ENCODE peak calls at places on chromosomes 3 and 15, in four cellular contexts. E, F, C and V are unnamed samples. For H3K4me1, the result is how much of the 10 kb centered on the place peaks cover.

GRCh38 chr3:184262166-184262926 is 993 bp upstream of the CAMK2N2 start:
- DNase-seq in E (no peak), F (no peak), C (peak), V (peak)

GRCh38 chr15:100021653-100022052 is 288.4 kb upstream of the LYSMD4 start:
- DNase-seq in E (peak), F (no peak), C (no peak), V (no peak)

GRCh38 chr3:197305854-197306253 is 7.4 kb upstream of the DLG1 start:
- DNase-seq in E (no peak), F (no peak), C (no peak), V (no peak)

GRCh38 chr3:68972358-68972979 is 40.1 kb upstream of the TAFA4 start:
- DNase-seq in E (peak), F (peak), C (no peak), V (peak)

GRCh38 chr15:28094732-28095521 is 4.2 kb downstream of the OCA2 start:
- DNase-seq in E (no peak), F (peak), C (peak), V (peak)

GRCh38 chr3:119352235-119352634 is 58.1 kb downstream of the ARHGAP31 start:
- DNase-seq in E (no peak), F (no peak), C (no peak), V (no peak)

GRCh38 chr3:45666729-45667440 is 22.3 kb upstream of the SACM1L start:
- DNase-seq in E (no peak), F (no peak), C (no peak), V (peak)

GRCh38 chr3:186108106-186108940 is 566 bp downstream of the ETV5 start:
- DNase-seq in E (peak), F (no peak), C (peak), V (peak)

GRCh38 chr3:4797201-4797600 is 182.0 kb upstream of the BHLHE40 start:
- DNase-seq in E (no peak), F (no peak), C (no peak), V (no peak)

GRCh38 chr15:71252036-71252898 is 137.0 kb downstream of the THSD4 start:
- DNase-seq in E (no peak), F (no peak), C (no peak), V (no peak)

GRCh38 chr3:181610973-181611265 is 100.8 kb upstream of the SOX2 start:
- DNase-seq in E (no peak), F (no peak), C (no peak), V (no peak)

GRCh38 chr15:45521596-45522167 is 873 bp downstream of the SLC30A4 start:
- DNase-seq in E (no peak), F (peak), C (no peak), V (no peak)

GRCh38 chr3:152026033-152026556 is 152.7 kb downstream of the SUCNR1 start:
- DNase-seq in E (no peak), F (no peak), C (no peak), V (no peak)

GRCh38 chr3:64853456-64853855 is 165.7 kb upstream of the ADAMTS9 start:
- DNase-seq in E (no peak), F (no peak), C (no peak), V (no peak)

GRCh38 chr15:101521563-101521962 is 32.1 kb upstream of the PCSK6 start:
- DNase-seq in E (no peak), F (no peak), C (no peak), V (no peak)

GRCh38 chr3:134334901-134335280 is 39.4 kb downstream of the AMOTL2 start:
- DNase-seq in E (no peak), F (no peak), C (no peak), V (peak)

GRCh38 chr3:117624424-117624823 is 914.8 kb downstream of the TUSC7 start:
- DNase-seq in E (no peak), F (no peak), C (no peak), V (no peak)

GRCh38 chr15:89090791-89091666 is 2.8 kb downstream of the ABHD2 start:
- DNase-seq in E (no peak), F (peak), C (peak), V (peak)

GRCh38 chr3:120741320-120741719 is 996 bp downstream of the RABL3 start:
- DNase-seq in E (no peak), F (no peak), C (no peak), V (no peak)

GRCh38 chr3:154970796-154971195 is 109.3 kb upstream of the MME start:
- DNase-seq in E (no peak), F (no peak), C (no peak), V (no peak)

GRCh38 chr15:51861557-51862350 is 32.3 kb downstream of the TMOD3 start:
- DNase-seq in E (no peak), F (no peak), C (no peak), V (no peak)

GRCh38 chr15:68578960-68579935 is at the start of gene CORO2B:
- DNase-seq in E (peak), F (peak), C (peak), V (peak)

GRCh38 chr3:46393554-46394434 is 13.1 kb downstream of the CCR5AS start:
- DNase-seq in E (no peak), F (no peak), C (no peak), V (peak)

GRCh38 chr3:197528190-197528589 is 27.6 kb downstream of the BDH1 start:
- DNase-seq in E (no peak), F (no peak), C (no peak), V (no peak)

GRCh38 chr15:48395532-48396011 is 64.3 kb downstream of the DUT start:
- DNase-seq in E (no peak), F (no peak), C (no peak), V (peak)

GRCh38 chr3:169710619-169711018 is 47.1 kb upstream of the MECOM start:
- DNase-seq in E (no peak), F (no peak), C (no peak), V (no peak)

GRCh38 chr3:122021811-122022401 is at the start of gene ILDR1:
- DNase-seq in E (no peak), F (peak), C (peak), V (peak)

GRCh38 chr3:65749066-65749465 is 289.7 kb downstream of the MAGI1 start:
- DNase-seq in E (no peak), F (no peak), C (no peak), V (no peak)

GRCh38 chr3:47961815-47962606 is 54.2 kb downstream of the MAP4 start:
- DNase-seq in E (no peak), F (peak), C (no peak), V (no peak)

GRCh38 chr3:116770815-116771450 is 61.4 kb downstream of the TUSC7 start:
- DNase-seq in E (peak), F (peak), C (no peak), V (peak)

GRCh38 chr3:177679568-177680441 is 482.5 kb upstream of the TBL1XR1 start:
- DNase-seq in E (no peak), F (no peak), C (no peak), V (no peak)

GRCh38 chr3:15795563-15796308 is 2.0 kb downstream of the ANKRD28 start:
- DNase-seq in E (no peak), F (no peak), C (no peak), V (no peak)

GRCh38 chr15:70741107-70741511 is 22.2 kb downstream of the UACA start:
- DNase-seq in E (peak), F (peak), C (no peak), V (peak)

GRCh38 chr15:34520566-34520965 is 62.9 kb downstream of the GOLGA8B start:
- DNase-seq in E (no peak), F (no peak), C (peak), V (no peak)

GRCh38 chr15:32872606-32873291 is 154.9 kb downstream of the GREM1 start:
- DNase-seq in E (peak), F (no peak), C (peak), V (no peak)

GRCh38 chr3:111595239-111595638 is at the start of gene ZBED2:
- DNase-seq in E (no peak), F (no peak), C (no peak), V (peak)

GRCh38 chr3:135148431-135148830 is 353.4 kb downstream of the EPHB1 start:
- DNase-seq in E (no peak), F (peak), C (peak), V (no peak)

GRCh38 chr3:25458420-25458814 is 30.4 kb downstream of the RARB start:
- DNase-seq in E (no peak), F (no peak), C (no peak), V (no peak)

GRCh38 chr15:48856947-48857346 is 21.0 kb upstream of the EID1 start:
- DNase-seq in E (no peak), F (no peak), C (no peak), V (no peak)

GRCh38 chr3:13588221-13588701 is 39.3 kb downstream of the FBLN2 start:
- DNase-seq in E (no peak), F (no peak), C (no peak), V (no peak)

GRCh38 chr3:190018460-190018859 is 102.2 kb downstream of the P3H2 start:
- DNase-seq in E (no peak), F (no peak), C (no peak), V (no peak)

GRCh38 chr3:190019840-190020239 is 100.9 kb downstream of the P3H2 start:
- DNase-seq in E (no peak), F (no peak), C (no peak), V (no peak)

GRCh38 chr3:190016966-190017365 is 103.7 kb downstream of the P3H2 start:
- DNase-seq in E (no peak), F (no peak), C (no peak), V (no peak)

GRCh38 chr3:190019020-190019419 is 101.7 kb downstream of the P3H2 start:
- DNase-seq in E (no peak), F (no peak), C (no peak), V (no peak)

DNA sequence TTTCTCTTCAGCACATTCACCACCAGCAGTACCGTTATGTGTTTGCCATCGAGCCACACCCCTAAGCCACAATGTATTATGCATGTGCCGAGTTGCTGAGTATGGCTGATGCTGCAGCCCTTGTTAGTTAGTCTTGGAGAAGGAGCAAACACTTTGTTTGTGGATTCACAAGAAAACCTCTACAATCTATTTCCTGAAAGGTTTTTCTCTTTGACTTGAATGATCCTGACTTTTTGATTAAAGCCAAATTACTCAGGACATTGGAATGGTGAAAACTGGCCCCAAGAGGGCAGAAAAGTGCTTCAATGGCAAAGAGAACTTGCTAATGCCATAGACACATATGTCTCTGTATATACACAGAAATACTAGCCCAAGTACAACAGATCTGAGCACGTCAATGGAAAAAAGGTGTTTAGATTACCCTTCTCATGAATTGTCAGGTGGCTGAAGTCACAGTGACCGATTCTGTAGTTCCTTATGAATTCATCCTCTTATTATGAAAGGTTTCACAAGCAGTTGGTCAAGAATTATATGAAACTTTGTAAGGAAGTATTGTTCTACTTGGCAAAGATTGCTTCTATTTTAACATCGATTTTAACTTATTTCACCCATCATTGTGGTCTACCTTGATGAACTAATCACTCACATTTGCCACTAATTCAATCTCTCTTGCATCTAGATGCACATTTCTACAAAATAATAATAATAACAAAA is 103.0 kb downstream of the P3H2 start:
- DNase-seq in E (no peak), F (peak), C (no peak), V (peak)
- H3K4me1 ChIP-seq in E (under half), F (under half), C (under half), V (under half)

DNA sequence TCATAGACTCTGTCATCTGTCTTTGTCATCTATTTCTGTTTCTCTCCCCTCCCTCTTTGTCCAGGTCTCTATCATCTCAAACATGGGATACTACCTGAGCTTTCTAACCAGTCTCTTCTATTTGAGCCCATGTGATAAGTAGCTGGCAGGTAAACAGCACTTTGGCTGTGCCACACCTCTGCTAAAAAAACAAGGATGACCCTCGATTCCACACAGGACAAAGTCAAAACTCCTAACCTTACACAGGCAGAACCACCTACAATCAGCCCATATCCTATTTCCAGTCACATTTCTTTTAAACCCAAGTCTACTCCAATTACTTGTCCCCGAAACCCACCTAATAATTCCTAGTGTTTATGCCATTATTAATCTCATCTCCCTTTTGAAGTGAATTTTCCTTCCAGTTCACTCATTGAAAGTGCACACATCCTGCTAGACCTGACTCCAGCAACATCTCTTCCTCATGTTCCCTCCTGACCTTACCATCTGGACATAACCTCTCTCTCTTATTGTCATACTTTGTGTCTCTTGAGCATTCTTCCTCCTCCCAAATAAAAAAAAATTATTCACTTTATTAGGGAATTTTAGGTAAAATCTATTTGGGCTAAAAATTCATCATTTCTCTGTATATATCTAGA is 256.1 kb upstream of the ONECUT1 start:
- DNase-seq in E (no peak), F (no peak), C (no peak), V (no peak)
- H3K4me1 ChIP-seq in E (under half), F (under half), C (under half), V (under half)

GRCh38 chr3:71046791-71047190 is 536.7 kb downstream of the FOXP1 start:
- DNase-seq in E (no peak), F (no peak), C (no peak), V (no peak)

GRCh38 chr3:71050521-71051258 is 532.8 kb downstream of the FOXP1 start:
- DNase-seq in E (no peak), F (no peak), C (no peak), V (no peak)

GRCh38 chr3:71050133-71050520 is 533.4 kb downstream of the FOXP1 start:
- DNase-seq in E (no peak), F (no peak), C (no peak), V (no peak)

GRCh38 chr3:71047616-71048531 is 535.7 kb downstream of the FOXP1 start:
- DNase-seq in E (no peak), F (no peak), C (no peak), V (no peak)

DNA sequence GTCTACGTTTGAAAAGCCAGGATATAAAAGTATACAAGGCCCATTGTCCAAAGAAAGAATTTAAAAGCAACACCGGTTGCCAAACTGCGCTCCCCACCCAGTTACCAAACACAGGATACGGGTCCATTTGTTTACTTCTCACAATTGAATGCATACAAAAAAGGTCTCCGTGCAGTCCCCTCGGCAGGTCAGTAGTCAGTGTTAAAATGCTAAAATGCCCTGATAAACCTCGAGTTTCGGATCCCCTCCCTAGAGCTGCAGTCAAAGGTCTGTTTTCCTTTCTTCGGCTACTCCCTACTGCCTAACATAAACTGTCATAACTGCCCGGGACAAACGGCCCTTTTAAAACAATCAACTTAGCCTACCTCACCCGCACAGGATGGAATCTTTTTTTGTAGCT is 534.6 kb downstream of the FOXP1 start:
- DNase-seq in E (no peak), F (peak), C (no peak), V (no peak)
- H3K4me1 ChIP-seq in E (under half), F (under half), C (under half), V (under half)

DNA sequence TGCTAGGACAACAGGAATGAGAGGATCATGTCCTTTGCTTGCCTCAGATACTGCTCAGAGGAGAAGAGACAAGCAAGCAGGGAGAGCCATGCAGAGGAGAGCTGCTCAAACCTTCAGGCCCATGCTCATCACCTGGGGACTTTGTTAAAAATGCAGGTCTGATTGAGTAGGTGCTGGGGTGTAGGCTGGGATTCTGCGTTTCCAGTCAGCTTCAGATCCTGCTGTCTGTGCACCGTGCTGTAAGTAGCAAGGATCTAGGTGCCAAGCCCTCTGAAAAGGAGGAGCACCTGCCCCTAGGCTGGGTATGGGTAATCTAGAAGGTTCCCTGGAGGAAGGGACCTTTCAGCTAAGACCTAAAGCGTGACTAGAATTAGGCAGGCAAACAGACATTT is 7.3 kb downstream of the FLNB start:
- DNase-seq in E (no peak), F (no peak), C (no peak), V (no peak)
- H3K4me1 ChIP-seq in E (under half), F (under half), C (under half), V (half or more)

GRCh38 chr15:72944565-72944964 is 107.7 kb upstream of the NEO1 start:
- DNase-seq in E (no peak), F (no peak), C (no peak), V (no peak)
- H3K4me1 ChIP-seq in E (under half), F (under half), C (under half), V (under half)

DNA sequence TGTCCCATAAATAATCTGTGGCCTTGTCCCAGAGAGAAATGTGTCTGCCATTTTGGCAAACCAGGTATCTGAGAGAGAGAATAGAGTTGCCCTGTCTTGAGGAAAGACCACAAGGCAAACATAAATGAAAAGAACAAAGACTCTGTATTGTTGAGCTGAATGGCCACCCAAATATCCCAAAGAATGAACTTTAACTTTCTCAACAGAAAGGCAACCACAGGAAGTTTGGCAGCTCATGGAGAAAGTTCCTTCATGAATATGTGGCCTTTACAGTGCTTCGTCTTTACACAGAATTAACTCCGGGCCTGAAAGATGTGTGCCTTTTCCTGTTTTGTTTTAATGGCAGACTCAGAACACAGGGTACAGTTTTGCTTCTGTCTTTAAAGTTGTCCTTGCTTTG is 41.4 kb upstream of the THBS1 start:
- DNase-seq in E (no peak), F (no peak), C (no peak), V (no peak)
- H3K4me1 ChIP-seq in E (under half), F (under half), C (under half), V (under half)

GRCh38 chr15:75739791-75740190 is 27.1 kb upstream of the CSPG4 start:
- DNase-seq in E (no peak), F (no peak), C (peak), V (no peak)
- H3K4me1 ChIP-seq in E (under half), F (under half), C (under half), V (under half)

GRCh38 chr3:11570789-11571495 is 72.8 kb downstream of the VGLL4 start:
- DNase-seq in E (no peak), F (no peak), C (no peak), V (no peak)

GRCh38 chr3:11569156-11569741 is 74.5 kb downstream of the VGLL4 start:
- DNase-seq in E (peak), F (no peak), C (peak), V (no peak)

GRCh38 chr3:11568503-11569155 is 75.1 kb downstream of the VGLL4 start:
- DNase-seq in E (peak), F (no peak), C (peak), V (peak)

GRCh38 chr3:11567516-11568467 is 75.9 kb downstream of the VGLL4 start:
- DNase-seq in E (peak), F (no peak), C (peak), V (no peak)

GRCh38 chr3:11570251-11570650 is 73.5 kb downstream of the VGLL4 start:
- DNase-seq in E (peak), F (no peak), C (no peak), V (no peak)
- H3K4me1 ChIP-seq in E (under half), F (under half), C (under half), V (under half)

GRCh38 chr15:31265090-31265870 is 61.4 kb upstream of the KLF13 start:
- DNase-seq in E (peak), F (no peak), C (peak), V (no peak)

GRCh38 chr15:31262901-31263671 is 63.5 kb upstream of the KLF13 start:
- DNase-seq in E (peak), F (no peak), C (peak), V (peak)

GRCh38 chr15:31265871-31266711 is 60.5 kb upstream of the KLF13 start:
- DNase-seq in E (peak), F (peak), C (peak), V (no peak)

GRCh38 chr15:31263751-31264533 is 62.7 kb upstream of the KLF13 start:
- DNase-seq in E (peak), F (peak), C (peak), V (peak)

GRCh38 chr15:31264534-31265089 is 62.0 kb upstream of the KLF13 start:
- DNase-seq in E (no peak), F (no peak), C (no peak), V (no peak)
- H3K4me1 ChIP-seq in E (under half), F (under half), C (under half), V (half or more)

GRCh38 chr3:188157971-188158370 is 4.0 kb downstream of the LPP start:
- DNase-seq in E (no peak), F (no peak), C (no peak), V (no peak)
- H3K4me1 ChIP-seq in E (under half), F (under half), C (under half), V (under half)